ENCODE peak calls at places on chromosome 19, in four cellular contexts. One of them, this sample, is unnamed.

GRCh38 chr19:50510700-50511068 is 307 bp downstream of the JOSD2 start:
- DNase-seq in H1: no peak
- DNase-seq in GM12878: no peak
- DNase-seq in K562: no peak
- DNase-seq in this sample: no peak

GRCh38 chr19:41808663-41809566 is 12.5 kb downstream of the CEACAM3 start:
- DNase-seq in GM12878: no peak
- DNase-seq in K562: no peak
- DNase-seq in H1: no peak
- DNase-seq in this sample: no peak

GRCh38 chr19:46602392-46603194 is 1.5 kb downstream of the CALM3 start:
- DNase-seq in H1: no peak
- DNase-seq in GM12878: no peak
- DNase-seq in K562: peak
- DNase-seq in this sample: peak

GRCh38 chr19:47111081-47111589 is 2.4 kb downstream of the ZC3H4 start:
- DNase-seq in H1: no peak
- DNase-seq in GM12878: no peak
- DNase-seq in K562: peak
- DNase-seq in this sample: peak

GRCh38 chr19:10762656-10763055 is 44.8 kb downstream of the DNM2 start:
- DNase-seq in K562: no peak
- DNase-seq in H1: no peak
- DNase-seq in GM12878: no peak
- DNase-seq in this sample: no peak

GRCh38 chr19:37309834-37310575 is 60.9 kb upstream of the ZNF527 start:
- DNase-seq in GM12878: no peak
- DNase-seq in K562: no peak
- DNase-seq in H1: no peak
- DNase-seq in this sample: peak

GRCh38 chr19:33374406-33374703 is 846 bp downstream of the CEBPG start:
- DNase-seq in H1: no peak
- DNase-seq in GM12878: no peak
- DNase-seq in K562: no peak
- DNase-seq in this sample: peak

GRCh38 chr19:8097198-8097597 is 44.6 kb downstream of the CCL25 start:
- DNase-seq in GM12878: no peak
- DNase-seq in K562: no peak
- DNase-seq in H1: no peak
- DNase-seq in this sample: no peak

GRCh38 chr19:47623151-47623920 is 14.4 kb downstream of the BICRA start:
- DNase-seq in H1: no peak
- DNase-seq in K562: no peak
- DNase-seq in GM12878: no peak
- DNase-seq in this sample: no peak

GRCh38 chr19:10962863-10963262 is 2.0 kb downstream of the SMARCA4 start:
- DNase-seq in GM12878: no peak
- DNase-seq in H1: no peak
- DNase-seq in K562: no peak
- DNase-seq in this sample: no peak

GRCh38 chr19:10551698-10552301 is 8.1 kb downstream of the ATG4D start:
- DNase-seq in K562: no peak
- DNase-seq in H1: no peak
- DNase-seq in GM12878: no peak
- DNase-seq in this sample: no peak

GRCh38 chr19:42122691-42123607 is 9.3 kb downstream of the POU2F2 start:
- DNase-seq in H1: no peak
- DNase-seq in GM12878: peak
- DNase-seq in K562: no peak
- DNase-seq in this sample: no peak

GRCh38 chr19:18951721-18952281 is 10.8 kb upstream of the HOMER3 start:
- DNase-seq in GM12878: no peak
- DNase-seq in K562: no peak
- DNase-seq in H1: no peak
- DNase-seq in this sample: no peak

GRCh38 chr19:15170345-15170744 is 30.4 kb downstream of the NOTCH3 start:
- DNase-seq in H1: no peak
- DNase-seq in GM12878: no peak
- DNase-seq in K562: peak
- DNase-seq in this sample: no peak

GRCh38 chr19:43779147-43779819 is 1.5 kb downstream of the KCNN4 start:
- DNase-seq in H1: no peak
- DNase-seq in K562: no peak
- DNase-seq in GM12878: no peak
- DNase-seq in this sample: no peak

GRCh38 chr19:43778651-43779050 is 2.1 kb downstream of the KCNN4 start:
- DNase-seq in K562: no peak
- DNase-seq in H1: no peak
- DNase-seq in GM12878: no peak
- DNase-seq in this sample: no peak

GRCh38 chr19:43776285-43776684 is 4.5 kb downstream of the KCNN4 start:
- DNase-seq in GM12878: no peak
- DNase-seq in K562: peak
- DNase-seq in H1: no peak
- DNase-seq in this sample: no peak

GRCh38 chr19:43775299-43775890 is 5.4 kb downstream of the KCNN4 start:
- DNase-seq in H1: no peak
- DNase-seq in GM12878: no peak
- DNase-seq in K562: no peak
- DNase-seq in this sample: no peak

DNA sequence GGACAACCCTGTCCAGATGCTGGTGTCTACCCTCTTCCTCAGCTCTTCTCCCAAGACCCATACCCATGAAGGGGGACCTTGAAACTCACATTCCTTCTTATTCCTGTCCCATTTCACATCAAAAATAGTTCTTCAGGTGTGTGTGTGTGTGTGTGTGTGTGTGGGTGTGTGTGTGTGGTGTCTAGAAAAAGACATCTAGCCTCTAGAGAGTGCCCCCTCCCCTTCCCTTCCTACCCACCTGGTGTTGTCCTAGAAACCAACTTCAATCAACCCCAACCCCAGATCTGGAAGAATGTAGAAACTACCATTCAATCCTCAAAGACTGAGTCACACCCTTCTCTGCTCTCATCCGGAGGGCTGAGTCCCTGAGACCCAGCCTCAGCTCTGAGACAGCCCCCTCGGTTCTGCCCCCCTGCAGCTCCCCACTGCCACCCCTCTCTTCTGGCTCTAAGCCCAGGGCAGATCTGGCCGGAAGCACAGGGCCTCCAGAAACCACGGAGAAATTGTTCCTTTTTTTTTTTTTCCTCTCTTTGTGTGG is 3.5 kb downstream of the KCNN4 start:
- DNase-seq in GM12878: no peak
- DNase-seq in K562: no peak
- DNase-seq in H1: no peak
- DNase-seq in this sample: peak
- TF ChIP-seq NRF1 in GM12878: no peak
- TF ChIP-seq NRF1 in K562: no peak
- TF ChIP-seq NRF1 in H1: no peak
- TF ChIP-seq NRF1 in this sample: no peak

GRCh38 chr19:39093761-39094160 is 9.6 kb downstream of the ACP7 start:
- DNase-seq in GM12878: no peak
- DNase-seq in H1: no peak
- DNase-seq in K562: no peak
- DNase-seq in this sample: no peak
- TF ChIP-seq NRF1 in GM12878: no peak
- TF ChIP-seq NRF1 in H1: no peak
- TF ChIP-seq NRF1 in K562: no peak
- TF ChIP-seq NRF1 in this sample: no peak

GRCh38 chr19:35142531-35143230 is 374 bp upstream of the FXYD7 start:
- DNase-seq in GM12878: no peak
- DNase-seq in K562: peak
- DNase-seq in H1: no peak
- DNase-seq in this sample: peak
- TF ChIP-seq NRF1 in GM12878: no peak
- TF ChIP-seq NRF1 in K562: no peak
- TF ChIP-seq NRF1 in H1: no peak
- TF ChIP-seq NRF1 in this sample: no peak

GRCh38 chr19:34982275-34982674 is 17.8 kb upstream of the GRAMD1A start:
- DNase-seq in H1: no peak
- DNase-seq in K562: no peak
- DNase-seq in GM12878: no peak
- DNase-seq in this sample: no peak

GRCh38 chr19:34984287-34984686 is 15.8 kb upstream of the GRAMD1A start:
- DNase-seq in GM12878: no peak
- DNase-seq in H1: no peak
- DNase-seq in K562: no peak
- DNase-seq in this sample: no peak

GRCh38 chr19:34983786-34984185 is 16.3 kb upstream of the GRAMD1A start:
- DNase-seq in GM12878: no peak
- DNase-seq in H1: no peak
- DNase-seq in K562: no peak
- DNase-seq in this sample: no peak

GRCh38 chr19:34988119-34988518 is 12.0 kb upstream of the GRAMD1A start:
- DNase-seq in H1: no peak
- DNase-seq in GM12878: no peak
- DNase-seq in K562: no peak
- DNase-seq in this sample: no peak

DNA sequence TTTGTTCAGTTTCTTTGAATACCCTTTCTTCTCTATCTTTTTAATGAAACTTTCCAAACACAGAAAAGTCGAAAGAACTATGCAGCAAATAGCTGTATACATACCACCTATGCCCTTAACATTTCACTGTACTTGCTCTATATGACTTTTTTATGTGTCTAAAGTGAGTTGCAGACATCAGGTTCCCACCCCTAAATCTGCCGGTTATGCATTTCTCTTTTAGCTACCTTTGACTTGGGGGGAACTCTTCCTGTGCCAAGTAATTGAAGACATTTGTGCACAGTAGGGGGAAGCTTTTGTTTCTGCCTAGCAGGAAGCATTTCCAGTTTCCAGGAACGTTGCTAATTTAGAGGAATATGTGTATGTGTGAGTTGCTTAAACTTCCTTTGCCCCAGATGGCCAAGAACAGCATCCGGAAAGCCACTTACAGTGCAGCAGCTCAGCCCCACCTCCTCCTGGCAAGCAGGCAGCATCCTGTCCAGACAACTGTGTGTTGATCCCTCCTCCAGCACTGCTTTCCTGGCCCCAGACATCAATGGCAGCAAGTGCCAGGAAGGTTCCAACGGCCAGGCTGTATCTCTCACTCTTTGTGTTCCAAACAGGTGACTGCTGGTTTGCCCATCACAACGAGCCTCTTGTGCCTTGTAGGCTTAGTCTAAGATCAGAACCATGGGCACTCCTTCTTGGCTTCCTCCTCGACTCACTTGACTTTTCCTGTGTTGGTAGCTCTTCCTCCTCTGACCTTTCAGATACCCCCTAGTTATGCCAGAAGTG is 14.7 kb upstream of the GRAMD1A start:
- DNase-seq in GM12878: no peak
- DNase-seq in K562: no peak
- DNase-seq in H1: no peak
- DNase-seq in this sample: no peak
- TF ChIP-seq NRF1 in GM12878: no peak
- TF ChIP-seq NRF1 in K562: no peak
- TF ChIP-seq NRF1 in H1: no peak
- TF ChIP-seq NRF1 in this sample: no peak

DNA sequence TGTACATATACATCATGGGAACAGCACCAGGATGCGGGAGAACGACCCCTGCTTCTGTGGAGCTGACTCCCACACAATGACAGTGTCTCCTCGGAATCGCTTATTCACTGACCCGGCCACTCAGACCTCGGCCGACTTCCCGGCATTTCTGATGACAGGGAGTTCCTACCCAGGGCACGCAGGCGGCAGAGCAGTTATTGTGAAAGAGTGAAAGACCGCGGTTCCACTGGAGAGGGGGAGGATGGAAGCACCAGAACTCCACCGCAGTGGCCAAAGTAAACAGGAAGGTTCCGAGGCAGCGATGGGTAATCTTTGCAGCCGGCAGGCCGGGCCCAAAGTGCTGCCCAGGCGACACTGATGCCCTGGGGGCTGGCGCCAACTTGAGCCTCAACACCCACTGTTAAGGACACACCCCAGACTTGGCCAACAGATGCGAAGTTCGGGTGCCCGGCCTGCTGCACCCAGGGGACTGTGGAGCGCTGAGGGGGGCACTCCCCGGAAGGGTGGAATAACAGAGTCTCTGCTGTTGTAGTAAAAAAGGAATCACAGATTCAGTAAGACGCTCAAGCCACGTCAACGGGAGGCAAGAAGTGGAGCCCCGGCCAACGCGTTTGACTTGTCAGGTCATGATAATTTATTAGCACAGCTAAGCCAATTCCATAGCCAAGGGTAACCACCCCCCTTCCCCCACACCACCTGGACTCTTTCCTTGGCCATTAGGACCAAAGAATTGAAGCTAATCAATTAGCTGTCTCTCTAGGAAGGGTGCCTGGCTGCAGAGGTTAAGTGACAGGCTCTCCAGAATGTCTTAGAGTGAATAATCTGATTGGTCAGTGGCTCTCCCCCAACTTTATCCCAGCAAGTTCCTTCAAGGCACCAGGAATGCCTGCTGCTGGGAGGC is 5.8 kb downstream of the MLLT1 start:
- DNase-seq in K562: peak
- DNase-seq in H1: no peak
- DNase-seq in GM12878: no peak
- DNase-seq in this sample: peak
- TF ChIP-seq NRF1 in K562: peak
- TF ChIP-seq NRF1 in H1: no peak
- TF ChIP-seq NRF1 in GM12878: no peak
- TF ChIP-seq NRF1 in this sample: no peak

GRCh38 chr19:38693380-38694223 is 46.2 kb downstream of the ACTN4 start:
- DNase-seq in H1: no peak
- DNase-seq in GM12878: no peak
- DNase-seq in K562: no peak
- DNase-seq in this sample: no peak
- TF ChIP-seq NRF1 in H1: no peak
- TF ChIP-seq NRF1 in GM12878: no peak
- TF ChIP-seq NRF1 in K562: no peak
- TF ChIP-seq NRF1 in this sample: no peak

DNA sequence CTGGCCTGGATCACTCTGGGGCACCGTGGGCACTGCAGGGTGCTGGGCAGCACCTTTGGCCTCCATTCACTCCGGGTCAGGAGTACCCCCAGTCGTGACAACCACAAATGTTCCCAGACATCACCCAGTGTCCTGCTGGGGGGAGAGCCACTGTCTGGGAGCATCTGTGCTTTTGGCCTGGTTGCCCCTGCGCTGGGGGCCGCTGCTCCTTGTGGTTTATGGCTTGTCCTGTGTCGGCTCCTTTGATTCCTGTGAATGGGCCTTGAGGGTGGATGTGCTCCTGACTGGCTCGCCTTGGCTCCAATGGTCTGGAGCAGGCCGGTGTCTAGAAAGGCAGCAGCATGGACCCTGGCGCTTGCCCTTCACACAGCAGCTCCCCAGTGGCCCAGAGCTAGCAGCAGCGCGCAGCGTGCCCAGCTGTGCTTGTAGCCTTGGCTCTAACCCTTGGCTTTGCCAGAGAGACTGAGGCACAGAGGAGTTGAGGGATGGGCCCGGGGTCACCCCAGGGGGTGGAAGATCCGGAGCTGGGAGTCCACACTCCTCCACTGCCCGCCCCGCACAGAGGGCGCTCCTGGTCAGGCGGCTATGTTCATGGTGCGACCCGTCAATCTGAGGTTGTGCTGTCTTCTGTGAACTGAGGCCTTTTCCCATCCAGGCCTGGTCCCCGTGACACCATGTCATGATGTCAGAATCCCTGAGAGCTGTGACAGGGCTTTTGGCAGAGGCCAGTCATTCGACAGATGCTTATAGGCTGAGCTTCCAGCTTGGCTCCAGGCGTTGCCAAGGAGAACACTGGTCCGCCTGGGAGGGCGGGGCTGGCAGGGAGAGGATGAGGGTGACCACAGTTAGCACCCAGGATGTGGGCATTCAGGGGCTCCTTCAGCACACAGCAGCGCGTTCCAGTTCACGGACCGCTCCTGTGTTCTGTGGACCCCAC is 4.1 kb downstream of the DAZAP1 start:
- DNase-seq in H1: no peak
- DNase-seq in K562: no peak
- DNase-seq in GM12878: no peak
- DNase-seq in this sample: no peak
- TF ChIP-seq NRF1 in H1: no peak
- TF ChIP-seq NRF1 in K562: no peak
- TF ChIP-seq NRF1 in GM12878: no peak
- TF ChIP-seq NRF1 in this sample: no peak

This sample was measured in SK-N-SH.